ENCODE peak calls at places on chromosomes 3 and 15, in eight cellular contexts. G is hepatocyte, K is HCT116, X is mesendoderm, P is fibroblast of lung, A is mammary epithelial cell, T is PC-3, H is OCI-LY7. J is an unnamed sample.

GRCh38 chr3:24829011-24829581 is 334.4 kb upstream of the THRB start:
- DNase-seq in K (no peak), G (peak; percentile 78), X (peak; percentile 49), P (no peak), H (no peak), T (no peak), A (no peak), J (peak; percentile 67)

GRCh38 chr15:70466305-70466704 is 297.1 kb downstream of the UACA start:
- DNase-seq in K (no peak), H (no peak), A (no peak), X (no peak), G (no peak), T (no peak), P (no peak), J (no peak)

GRCh38 chr3:128327606-128328031 is 139.1 kb downstream of the DNAJB8 start:
- DNase-seq in G (no peak), T (no peak), X (no peak), H (no peak), K (no peak), A (no peak), P (no peak), J (peak; percentile 42)

GRCh38 chr3:16587703-16588070 is 17.5 kb downstream of the DAZL start:
- DNase-seq in T (no peak), G (no peak), H (no peak), K (no peak), P (peak; percentile 18), X (no peak), A (no peak), J (no peak)

GRCh38 chr15:66293419-66294156 is at the start of gene DIS3L:
- DNase-seq in H (peak; percentile 87), X (peak; percentile 74), T (peak; percentile 59), P (peak; percentile 45), A (peak; percentile 55), G (peak; percentile 80), K (no peak), J (peak; percentile 94)

GRCh38 chr3:129549006-129549800 is 6.2 kb downstream of the H1-8 start:
- DNase-seq in A (peak; percentile 60), X (peak; percentile 59), T (peak; percentile 49), G (no peak), P (no peak), H (no peak), K (no peak), J (no peak)

GRCh38 chr3:45112939-45113338 is 33.2 kb downstream of the CDCP1 start:
- DNase-seq in T (peak; percentile 30), H (no peak), P (peak; percentile 83), G (no peak), A (no peak), K (no peak), X (no peak), J (no peak)

GRCh38 chr3:126965526-126966080 is 17.3 kb upstream of the PLXNA1 start:
- DNase-seq in P (no peak), A (no peak), K (no peak), T (no peak), H (no peak), G (no peak), X (no peak), J (no peak)

GRCh38 chr15:80070840-80071239 is 11.4 kb downstream of the ZFAND6 start:
- DNase-seq in K (no peak), G (no peak), P (peak; percentile 77), A (no peak), T (peak; percentile 36), H (peak; percentile 37), X (no peak), J (no peak)

GRCh38 chr3:126945171-126945721 is 37.7 kb upstream of the PLXNA1 start:
- DNase-seq in P (no peak), K (no peak), H (no peak), X (peak; percentile 37), T (no peak), G (no peak), A (no peak), J (peak; percentile 65)

GRCh38 chr3:95341314-95341713 is 1278.5 kb downstream of the NSUN3 start:
- DNase-seq in T (no peak), P (no peak), K (no peak), X (no peak), A (no peak), G (peak; percentile 50), H (no peak), J (no peak)

GRCh38 chr3:122642935-122643334 is 37.7 kb upstream of the PARP14 start:
- DNase-seq in X (no peak), T (no peak), G (no peak), A (no peak), P (no peak), K (no peak), H (no peak), J (no peak)

GRCh38 chr3:120299403-120299802 is 14.4 kb upstream of the GPR156 start:
- DNase-seq in X (no peak), A (no peak), G (no peak), P (no peak), H (no peak), T (peak; percentile 37), K (no peak), J (no peak)

GRCh38 chr3:190865828-190866227 is 3.3 kb upstream of the GMNC start:
- DNase-seq in K (no peak), G (peak; percentile 44), H (no peak), T (peak; percentile 72), A (no peak), P (no peak), X (no peak), J (no peak)

GRCh38 chr3:155737844-155738460 is 6.9 kb downstream of the PLCH1 start:
- DNase-seq in G (peak; percentile 83), K (peak; percentile 75), X (peak; percentile 39), A (no peak), T (peak; percentile 36), P (no peak), H (no peak), J (peak; percentile 49)

GRCh38 chr3:50119786-50120185 is 31.1 kb downstream of the RBM5 start:
- DNase-seq in P (no peak), K (no peak), H (no peak), T (no peak), G (no peak), A (no peak), X (no peak), J (no peak)

GRCh38 chr3:71104090-71104489 is 479.4 kb downstream of the FOXP1 start:
- DNase-seq in X (no peak), G (no peak), H (no peak), A (no peak), K (no peak), P (peak; percentile 97), T (peak; percentile 58), J (peak; percentile 56)

GRCh38 chr15:31740203-31740602 is 290.1 kb upstream of the CHRNA7 start:
- DNase-seq in K (no peak), G (peak; percentile 5), T (no peak), P (no peak), A (no peak), X (peak; percentile 83), H (no peak), J (no peak)

GRCh38 chr3:169923189-169923588 is 11.8 kb downstream of the SAMD7 start:
- DNase-seq in A (no peak), H (no peak), X (no peak), G (peak; percentile 44), P (peak; percentile 7), T (no peak), K (no peak), J (no peak)

GRCh38 chr3:86239956-86240355 is 751.0 kb downstream of the VGLL3 start:
- DNase-seq in T (no peak), G (no peak), A (no peak), H (no peak), K (no peak), P (no peak), X (no peak), J (no peak)

GRCh38 chr15:79440355-79440908 is 8.3 kb downstream of the MINAR1 start:
- DNase-seq in A (no peak), H (no peak), K (no peak), P (no peak), G (no peak), X (no peak), T (no peak), J (no peak)

GRCh38 chr3:123732447-123732846 is 147.6 kb upstream of the HACD2 start:
- DNase-seq in P (peak; percentile 90), A (peak; percentile 97), X (no peak), T (peak; percentile 99), H (no peak), K (no peak), G (peak; percentile 45), J (peak; percentile 82)

GRCh38 chr3:67605377-67605776 is 49.0 kb downstream of the SUCLG2 start:
- DNase-seq in A (peak; percentile 42), P (peak; percentile 75), K (no peak), G (no peak), X (peak; percentile 80), T (peak; percentile 69), H (no peak), J (no peak)

GRCh38 chr15:49863431-49864205 is 242.8 kb downstream of the DTWD1 start:
- DNase-seq in H (no peak), T (no peak), A (peak; percentile 84), P (peak; percentile 94), G (no peak), X (no peak), K (no peak), J (peak; percentile 59)

GRCh38 chr3:105222568-105223093 is 144.1 kb upstream of the ALCAM start:
- DNase-seq in T (peak; percentile 42), H (no peak), A (peak; percentile 42), X (peak; percentile 10), G (no peak), P (no peak), K (no peak), J (no peak)

GRCh38 chr3:101902041-101902440 is 52.7 kb downstream of the NFKBIZ start:
- DNase-seq in A (peak; percentile 98), K (peak; percentile 37), G (peak; percentile 25), H (peak; percentile 17), P (peak; percentile 95), X (peak; percentile 68), T (peak; percentile 69), J (peak; percentile 83)

GRCh38 chr3:152320201-152320617 is 51.5 kb downstream of the MBNL1 start:
- DNase-seq in K (no peak), A (no peak), H (no peak), P (no peak), X (no peak), T (peak; percentile 16), G (no peak), J (no peak)

GRCh38 chr3:11014752-11015151 is 22.2 kb downstream of the SLC6A1 start:
- DNase-seq in K (no peak), X (no peak), T (no peak), A (no peak), H (no peak), P (no peak), G (no peak), J (no peak)
- H3K4me2 ChIP-seq in K (no peak overlapping the region), X (no peak overlapping the region), T (no peak overlapping the region), A (no peak overlapping the region), H (no peak overlapping the region), P (no peak overlapping the region), G (no peak overlapping the region), J (no peak overlapping the region)

GRCh38 chr3:114624676-114625181 is 330.9 kb downstream of the TIGIT start:
- DNase-seq in H (no peak), K (peak; percentile 87), A (peak; percentile 89), P (peak; percentile 99), X (peak; percentile 47), G (peak; percentile 88), T (peak; percentile 70), J (peak; percentile 74)
- H3K4me3 ChIP-seq in H (no peak overlapping the region), K (peak overlapping the region; percentile 41), A (no peak overlapping the region), P (peak overlapping the region; percentile 67), X (no peak overlapping the region), G (no peak overlapping the region), T (no peak overlapping the region), J (peak overlapping the region; percentile 77)

GRCh38 chr15:75850708-75851107 is 7.5 kb downstream of the UBE2Q2 start:
- DNase-seq in K (no peak), A (no peak), H (no peak), X (no peak), G (no peak), P (no peak), T (no peak), J (no peak)
- H3K79me2 ChIP-seq in K (peaks cover 4% of the 10 kb centered on the region), A (peaks cover 88% of the 10 kb centered on the region), H (peaks cover 38% of the 10 kb centered on the region), X (peaks cover 47% of the 10 kb centered on the region), G (peaks cover 96% of the 10 kb centered on the region), P (peaks cover 72% of the 10 kb centered on the region), T (peaks cover 79% of the 10 kb centered on the region), J (peaks cover 91% of the 10 kb centered on the region)

GRCh38 chr3:52456800-52457183 is 1.4 kb downstream of the NISCH start:
- DNase-seq in H (peak; percentile 18), K (no peak), P (no peak), T (no peak), X (no peak), G (no peak), A (no peak), J (peak; percentile 77)
- H3K4me2 ChIP-seq in H (peak overlapping the region; percentile 97), K (peak overlapping the region; percentile 89), P (peak overlapping the region; percentile 84), T (peak overlapping the region; percentile 98), X (peak overlapping the region; percentile 97), G (peak overlapping the region; percentile 96), A (peak overlapping the region; percentile 81), J (peak overlapping the region; percentile 96)